ENCODE peak calls at places on chromosomes 4 and X, in six cellular contexts. M is nephron progenitor cell, D is tibial nerve, R is progenitor cell of endocrine pancreas, F is transverse colon, B is HFFc6. A is an unnamed sample.

GRCh38 chr4:3750334-3750733 is 15.9 kb upstream of the ADRA2C start:
- DNase-seq in F (no peak), D (no peak), B (no peak), M (no peak), R (no peak), A (no peak)

GRCh38 chrX:10485331-10485730 is 135.1 kb downstream of the MID1 start:
- DNase-seq in M (no peak), R (no peak), D (no peak), B (no peak), F (no peak), A (no peak)

GRCh38 chr4:93648258-93648657 is 180.3 kb upstream of the ATOH1 start:
- DNase-seq in D (no peak), R (no peak), F (no peak), M (no peak), B (no peak), A (no peak)

GRCh38 chr4:47831026-47831689 is 6.7 kb downstream of the CORIN start:
- DNase-seq in M (peak; percentile 16), B (no peak), F (no peak), D (no peak), R (no peak), A (no peak)

GRCh38 chrX:136227948-136228584 is 23.1 kb downstream of the MAP7D3 start:
- DNase-seq in R (no peak), D (no peak), B (no peak), F (no peak), M (no peak), A (no peak)

GRCh38 chrX:2325076-2325784 is 175.5 kb downstream of the DHRSX start:
- DNase-seq in B (peak; percentile 13), D (no peak), F (peak; percentile 78), M (peak; percentile 70), R (no peak), A (peak; percentile 16)

GRCh38 chr4:146029147-146029546 is 90.5 kb upstream of the ZNF827 start:
- DNase-seq in D (no peak), B (peak; percentile 74), F (no peak), R (no peak), M (no peak), A (no peak)

GRCh38 chrX:14228611-14229010 is 198.9 kb upstream of the GEMIN8 start:
- DNase-seq in B (no peak), M (no peak), D (no peak), F (no peak), R (no peak), A (no peak)

GRCh38 chr4:103484521-103484920 is 235.3 kb downstream of the TACR3 start:
- DNase-seq in R (no peak), B (no peak), D (no peak), M (no peak), F (no peak), A (no peak)

GRCh38 chr4:103482893-103483292 is 236.9 kb downstream of the TACR3 start:
- DNase-seq in B (no peak), D (no peak), R (no peak), M (no peak), F (no peak), A (no peak)

GRCh38 chr4:103478210-103478609 is 241.6 kb downstream of the TACR3 start:
- DNase-seq in R (no peak), B (no peak), M (no peak), F (no peak), D (no peak), A (no peak)

GRCh38 chr4:103482471-103482870 is 237.3 kb downstream of the TACR3 start:
- DNase-seq in R (no peak), B (no peak), D (no peak), M (no peak), F (no peak), A (no peak)

GRCh38 chr4:103478729-103479128 is 241.1 kb downstream of the TACR3 start:
- DNase-seq in R (no peak), B (peak; percentile 5), D (no peak), F (no peak), M (no peak), A (no peak)
- TF ChIP-seq CTCF in R (peak; percentile 8), B (peak; percentile 74), D (no peak), F (no peak), M (no peak), A (no peak)

GRCh38 chr4:82248903-82249632 is 124.7 kb downstream of the HNRNPD start:
- DNase-seq in B (no peak), R (no peak), F (no peak), D (no peak), M (no peak), A (no peak)

GRCh38 chr4:82247171-82247570 is 126.6 kb downstream of the HNRNPD start:
- DNase-seq in F (no peak), M (no peak), R (no peak), B (no peak), D (no peak), A (no peak)

GRCh38 chr4:82247629-82248028 is 126.2 kb downstream of the HNRNPD start:
- DNase-seq in F (no peak), D (no peak), M (no peak), R (no peak), B (no peak), A (no peak)
- TF ChIP-seq CTCF in F (no peak), D (no peak), M (no peak), R (no peak), B (no peak), A (no peak)

DNA sequence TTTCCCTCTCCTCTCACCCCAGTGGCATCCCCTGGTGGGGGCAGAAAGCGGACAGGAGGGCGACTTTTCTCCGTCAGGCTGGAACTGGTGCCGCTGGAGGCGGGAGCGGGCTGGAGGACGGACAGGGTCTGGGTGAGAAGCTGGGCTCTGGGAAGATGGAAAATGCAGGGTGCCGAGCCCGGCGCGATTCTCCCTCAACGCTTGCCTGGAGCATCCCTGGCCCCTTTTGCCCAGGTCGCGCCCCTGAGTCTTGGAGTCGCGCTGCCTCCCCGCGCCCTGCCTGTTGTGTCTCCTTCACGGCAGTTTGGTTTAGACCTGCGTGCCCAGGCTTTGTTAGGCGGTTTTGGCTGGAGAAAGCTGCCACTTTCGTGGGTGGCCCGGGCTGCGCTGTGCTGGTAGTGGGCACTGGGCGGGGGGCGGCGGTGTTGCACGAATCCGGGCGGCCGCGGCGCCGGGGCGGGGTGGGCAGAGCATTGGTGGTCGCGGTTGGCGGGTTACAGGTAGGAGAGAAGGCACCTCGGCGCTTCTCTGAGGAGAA is 2.0 kb downstream of the ADGRL3 start:
- DNase-seq in M (peak; percentile 47), R (peak; percentile 14), B (no peak), F (no peak), D (no peak), A (no peak)
- TF ChIP-seq CTCF in M (no peak), R (no peak), B (no peak), F (no peak), D (no peak), A (no peak)

GRCh38 chrX:95346854-95347253 is 1337.8 kb upstream of the DIAPH2 start:
- DNase-seq in F (no peak), B (no peak), D (no peak), M (no peak), R (no peak), A (no peak)
- TF ChIP-seq CTCF in F (no peak), B (peak; percentile 57), D (no peak), M (peak; percentile 33), R (peak; percentile 68), A (no peak)

GRCh38 chr4:74133786-74134499 is 24.0 kb upstream of the MTHFD2L start:
- DNase-seq in F (peak; percentile 82), M (peak; percentile 77), R (peak; percentile 55), D (peak; percentile 89), B (peak; percentile 77), A (no peak)

DNA sequence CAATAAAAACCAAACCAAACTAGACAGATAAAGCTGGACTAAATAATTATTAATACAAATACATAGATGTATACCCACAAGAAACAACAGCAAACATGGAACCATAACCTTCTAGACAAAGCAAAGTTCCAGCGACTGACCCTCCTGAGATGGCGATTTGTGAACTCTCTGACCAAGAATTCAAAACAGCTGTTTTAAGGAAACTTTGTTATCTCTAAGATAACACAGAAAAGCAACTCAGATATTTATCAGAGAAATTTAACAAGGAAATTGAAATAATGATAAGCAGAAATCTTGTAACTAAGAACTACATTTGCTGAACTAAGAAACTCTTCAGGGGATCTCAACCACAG is 23.4 kb upstream of the MTHFD2L start:
- DNase-seq in M (no peak), D (no peak), F (no peak), B (no peak), R (no peak), A (no peak)
- TF ChIP-seq CTCF in M (no peak), D (no peak), F (no peak), B (peak; percentile 59), R (peak; percentile 7), A (no peak)

GRCh38 chr4:2501034-2501594 is 32.2 kb downstream of the RNF4 start:
- DNase-seq in R (no peak), B (no peak), M (no peak), D (no peak), F (no peak), A (no peak)
- TF ChIP-seq CTCF in R (no peak), B (no peak), M (no peak), D (no peak), F (no peak), A (no peak)

DNA sequence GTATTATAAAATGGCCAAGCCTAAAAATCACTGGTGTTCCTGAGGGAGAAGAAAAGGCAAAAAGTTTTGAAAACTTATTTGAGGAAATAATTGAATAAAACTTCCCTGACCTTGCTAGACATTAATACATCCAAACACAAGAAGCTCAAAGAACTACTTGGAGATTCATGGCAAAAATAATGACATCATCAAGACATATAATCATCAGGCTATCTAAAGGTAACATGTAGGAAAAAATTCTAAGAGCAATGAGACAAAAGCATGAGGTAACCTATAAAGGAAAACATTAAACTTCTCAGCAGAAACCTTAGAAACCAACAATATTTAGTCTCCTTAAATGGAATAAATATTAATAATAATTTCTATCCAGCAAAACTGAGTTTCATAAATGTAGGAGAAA is 887.6 kb downstream of the PCDH19 start:
- DNase-seq in F (no peak), B (no peak), M (no peak), R (no peak), D (no peak), A (no peak)
- TF ChIP-seq CTCF in F (no peak), B (no peak), M (no peak), R (no peak), D (no peak), A (no peak)

GRCh38 chrX:120769576-120770341 is 105.9 kb downstream of the CT47B1 start:
- DNase-seq in D (no peak), M (no peak), F (no peak), B (peak; percentile 49), R (no peak), A (no peak)
- TF ChIP-seq CTCF in D (peak; percentile 32), M (no peak), F (no peak), B (peak; percentile 71), R (peak; percentile 35), A (no peak)

A was measured in natural killer cell.